ENCODE peak calls at places on chromosomes 6 and 20, in nine cellular contexts. One of them, this sample, is unnamed.
A peak's percentile ranks its signal among the peaks of the same experiment; 100 is the strongest.

GRCh38 chr6:20092071-20092566 is 120.2 kb downstream of the MBOAT1 start:
- DNase-seq in heart left ventricle: no peak
- DNase-seq in cardiac muscle cell: peak; percentile 64
- DNase-seq in CD4-positive, alpha-beta T cell: no peak
- DNase-seq in progenitor cell of endocrine pancreas: no peak
- DNase-seq in fibroblast of lung: peak; percentile 42
- DNase-seq in WTC11: no peak
- DNase-seq in left ventricle myocardium inferior: no peak
- DNase-seq in foreskin fibroblast: peak; percentile 15
- DNase-seq in this sample: no peak

GRCh38 chr20:17651761-17652388 is 30.2 kb downstream of the RRBP1 start:
- DNase-seq in heart left ventricle: no peak
- DNase-seq in cardiac muscle cell: no peak
- DNase-seq in CD4-positive, alpha-beta T cell: no peak
- DNase-seq in progenitor cell of endocrine pancreas: no peak
- DNase-seq in fibroblast of lung: no peak
- DNase-seq in WTC11: no peak
- DNase-seq in left ventricle myocardium inferior: no peak
- DNase-seq in foreskin fibroblast: no peak
- DNase-seq in this sample: peak; percentile 16

GRCh38 chr6:165774903-165775608 is 112.0 kb upstream of the PDE10A start:
- DNase-seq in heart left ventricle: no peak
- DNase-seq in cardiac muscle cell: peak; percentile 58
- DNase-seq in CD4-positive, alpha-beta T cell: no peak
- DNase-seq in progenitor cell of endocrine pancreas: no peak
- DNase-seq in fibroblast of lung: peak; percentile 31
- DNase-seq in WTC11: no peak
- DNase-seq in left ventricle myocardium inferior: peak; percentile 40
- DNase-seq in foreskin fibroblast: no peak
- DNase-seq in this sample: peak; percentile 43

GRCh38 chr20:56001106-56001785 is 4.1 kb downstream of the CBLN4 start:
- DNase-seq in heart left ventricle: no peak
- DNase-seq in cardiac muscle cell: no peak
- DNase-seq in CD4-positive, alpha-beta T cell: no peak
- DNase-seq in progenitor cell of endocrine pancreas: no peak
- DNase-seq in fibroblast of lung: no peak
- DNase-seq in WTC11: no peak
- DNase-seq in left ventricle myocardium inferior: no peak
- DNase-seq in foreskin fibroblast: no peak
- DNase-seq in this sample: no peak

GRCh38 chr6:144134737-144135136 is 15.6 kb upstream of the STX11 start:
- DNase-seq in heart left ventricle: no peak
- DNase-seq in cardiac muscle cell: no peak
- DNase-seq in CD4-positive, alpha-beta T cell: no peak
- DNase-seq in progenitor cell of endocrine pancreas: no peak
- DNase-seq in fibroblast of lung: no peak
- DNase-seq in WTC11: no peak
- DNase-seq in left ventricle myocardium inferior: no peak
- DNase-seq in foreskin fibroblast: no peak
- DNase-seq in this sample: no peak

GRCh38 chr20:60327971-60328660 is 369.9 kb downstream of the CDH26 start:
- DNase-seq in heart left ventricle: no peak
- DNase-seq in cardiac muscle cell: no peak
- DNase-seq in CD4-positive, alpha-beta T cell: no peak
- DNase-seq in progenitor cell of endocrine pancreas: no peak
- DNase-seq in fibroblast of lung: no peak
- DNase-seq in WTC11: no peak
- DNase-seq in left ventricle myocardium inferior: no peak
- DNase-seq in foreskin fibroblast: no peak
- DNase-seq in this sample: no peak

GRCh38 chr20:46713957-46714834 is 4.7 kb downstream of the SLC2A10 start:
- DNase-seq in heart left ventricle: no peak
- DNase-seq in cardiac muscle cell: no peak
- DNase-seq in CD4-positive, alpha-beta T cell: no peak
- DNase-seq in progenitor cell of endocrine pancreas: no peak
- DNase-seq in fibroblast of lung: no peak
- DNase-seq in WTC11: no peak
- DNase-seq in left ventricle myocardium inferior: no peak
- DNase-seq in foreskin fibroblast: no peak
- DNase-seq in this sample: no peak

GRCh38 chr6:95574811-95575210 is 2.5 kb upstream of the MANEA start:
- DNase-seq in heart left ventricle: no peak
- DNase-seq in cardiac muscle cell: peak; percentile 75
- DNase-seq in CD4-positive, alpha-beta T cell: no peak
- DNase-seq in progenitor cell of endocrine pancreas: no peak
- DNase-seq in fibroblast of lung: peak; percentile 17
- DNase-seq in WTC11: no peak
- DNase-seq in left ventricle myocardium inferior: no peak
- DNase-seq in foreskin fibroblast: peak; percentile 38
- DNase-seq in this sample: no peak

GRCh38 chr6:154071236-154071635 is 32.2 kb downstream of the OPRM1 start:
- DNase-seq in heart left ventricle: no peak
- DNase-seq in cardiac muscle cell: no peak
- DNase-seq in CD4-positive, alpha-beta T cell: no peak
- DNase-seq in progenitor cell of endocrine pancreas: no peak
- DNase-seq in fibroblast of lung: no peak
- DNase-seq in WTC11: no peak
- DNase-seq in left ventricle myocardium inferior: no peak
- DNase-seq in foreskin fibroblast: no peak
- DNase-seq in this sample: no peak

GRCh38 chr6:156953125-156953477 is 175.9 kb downstream of the ARID1B start:
- DNase-seq in heart left ventricle: no peak
- DNase-seq in cardiac muscle cell: peak; percentile 45
- DNase-seq in CD4-positive, alpha-beta T cell: no peak
- DNase-seq in progenitor cell of endocrine pancreas: no peak
- DNase-seq in fibroblast of lung: no peak
- DNase-seq in WTC11: no peak
- DNase-seq in left ventricle myocardium inferior: no peak
- DNase-seq in foreskin fibroblast: no peak
- DNase-seq in this sample: no peak

GRCh38 chr6:72219536-72219935 is 333.2 kb downstream of the RIMS1 start:
- DNase-seq in heart left ventricle: no peak
- DNase-seq in cardiac muscle cell: no peak
- DNase-seq in CD4-positive, alpha-beta T cell: no peak
- DNase-seq in progenitor cell of endocrine pancreas: no peak
- DNase-seq in fibroblast of lung: peak; percentile 3
- DNase-seq in WTC11: no peak
- DNase-seq in left ventricle myocardium inferior: no peak
- DNase-seq in foreskin fibroblast: no peak
- DNase-seq in this sample: no peak

GRCh38 chr6:77463308-77463880 is at the start of gene HTR1B:
- DNase-seq in heart left ventricle: no peak
- DNase-seq in cardiac muscle cell: peak; percentile 37
- DNase-seq in CD4-positive, alpha-beta T cell: no peak
- DNase-seq in progenitor cell of endocrine pancreas: peak; percentile 15
- DNase-seq in fibroblast of lung: peak; percentile 42
- DNase-seq in WTC11: peak; percentile 42
- DNase-seq in left ventricle myocardium inferior: no peak
- DNase-seq in foreskin fibroblast: peak; percentile 51
- DNase-seq in this sample: no peak

GRCh38 chr6:164928366-164929154 is 380.8 kb downstream of the C6orf118 start:
- DNase-seq in heart left ventricle: no peak
- DNase-seq in cardiac muscle cell: no peak
- DNase-seq in CD4-positive, alpha-beta T cell: no peak
- DNase-seq in progenitor cell of endocrine pancreas: no peak
- DNase-seq in fibroblast of lung: peak; percentile 3
- DNase-seq in WTC11: no peak
- DNase-seq in left ventricle myocardium inferior: no peak
- DNase-seq in foreskin fibroblast: no peak
- DNase-seq in this sample: no peak

GRCh38 chr6:37433657-37434271 is 743 bp downstream of the CMTR1 start:
- DNase-seq in heart left ventricle: peak; percentile 64
- DNase-seq in cardiac muscle cell: peak; percentile 21
- DNase-seq in CD4-positive, alpha-beta T cell: peak; percentile 9
- DNase-seq in progenitor cell of endocrine pancreas: no peak
- DNase-seq in fibroblast of lung: peak; percentile 24
- DNase-seq in WTC11: no peak
- DNase-seq in left ventricle myocardium inferior: peak; percentile 16
- DNase-seq in foreskin fibroblast: no peak
- DNase-seq in this sample: peak; percentile 72

GRCh38 chr6:168700880-168701279 is 259.9 kb downstream of the SMOC2 start:
- DNase-seq in heart left ventricle: no peak
- DNase-seq in cardiac muscle cell: no peak
- DNase-seq in CD4-positive, alpha-beta T cell: no peak
- DNase-seq in progenitor cell of endocrine pancreas: no peak
- DNase-seq in fibroblast of lung: no peak
- DNase-seq in WTC11: no peak
- DNase-seq in left ventricle myocardium inferior: no peak
- DNase-seq in foreskin fibroblast: no peak
- DNase-seq in this sample: no peak

GRCh38 chr6:63299667-63300066 is 20.1 kb downstream of the LGSN start:
- DNase-seq in heart left ventricle: no peak
- DNase-seq in cardiac muscle cell: no peak
- DNase-seq in CD4-positive, alpha-beta T cell: no peak
- DNase-seq in progenitor cell of endocrine pancreas: no peak
- DNase-seq in fibroblast of lung: no peak
- DNase-seq in WTC11: no peak
- DNase-seq in left ventricle myocardium inferior: no peak
- DNase-seq in foreskin fibroblast: no peak
- DNase-seq in this sample: no peak

GRCh38 chr6:63290507-63291049 is 29.2 kb downstream of the LGSN start:
- DNase-seq in heart left ventricle: no peak
- DNase-seq in cardiac muscle cell: no peak
- DNase-seq in CD4-positive, alpha-beta T cell: no peak
- DNase-seq in progenitor cell of endocrine pancreas: no peak
- DNase-seq in fibroblast of lung: no peak
- DNase-seq in WTC11: no peak
- DNase-seq in left ventricle myocardium inferior: no peak
- DNase-seq in foreskin fibroblast: no peak
- DNase-seq in this sample: no peak

GRCh38 chr6:63295553-63295952 is 24.2 kb downstream of the LGSN start:
- DNase-seq in heart left ventricle: no peak
- DNase-seq in cardiac muscle cell: no peak
- DNase-seq in CD4-positive, alpha-beta T cell: no peak
- DNase-seq in progenitor cell of endocrine pancreas: no peak
- DNase-seq in fibroblast of lung: no peak
- DNase-seq in WTC11: no peak
- DNase-seq in left ventricle myocardium inferior: no peak
- DNase-seq in foreskin fibroblast: no peak
- DNase-seq in this sample: no peak
- TF ChIP-seq CTCF in heart left ventricle: no peak
- TF ChIP-seq CTCF in cardiac muscle cell: no peak
- TF ChIP-seq CTCF in CD4-positive, alpha-beta T cell: no peak
- TF ChIP-seq CTCF in progenitor cell of endocrine pancreas: peak; percentile 29
- TF ChIP-seq CTCF in fibroblast of lung: no peak
- TF ChIP-seq CTCF in WTC11: no peak
- TF ChIP-seq CTCF in left ventricle myocardium inferior: no peak
- TF ChIP-seq CTCF in foreskin fibroblast: no peak
- TF ChIP-seq CTCF in this sample: no peak

GRCh38 chr6:133191323-133191722 is 49.8 kb upstream of the EYA4 start:
- DNase-seq in heart left ventricle: no peak
- DNase-seq in cardiac muscle cell: no peak
- DNase-seq in CD4-positive, alpha-beta T cell: no peak
- DNase-seq in progenitor cell of endocrine pancreas: no peak
- DNase-seq in fibroblast of lung: no peak
- DNase-seq in WTC11: no peak
- DNase-seq in left ventricle myocardium inferior: no peak
- DNase-seq in foreskin fibroblast: no peak
- DNase-seq in this sample: no peak
- TF ChIP-seq CTCF in heart left ventricle: no peak
- TF ChIP-seq CTCF in cardiac muscle cell: no peak
- TF ChIP-seq CTCF in CD4-positive, alpha-beta T cell: no peak
- TF ChIP-seq CTCF in progenitor cell of endocrine pancreas: no peak
- TF ChIP-seq CTCF in fibroblast of lung: no peak
- TF ChIP-seq CTCF in WTC11: no peak
- TF ChIP-seq CTCF in left ventricle myocardium inferior: no peak
- TF ChIP-seq CTCF in foreskin fibroblast: no peak
- TF ChIP-seq CTCF in this sample: no peak

GRCh38 chr6:151690303-151690702 is 117.2 kb upstream of the ESR1 start:
- DNase-seq in heart left ventricle: no peak
- DNase-seq in cardiac muscle cell: peak; percentile 27
- DNase-seq in CD4-positive, alpha-beta T cell: no peak
- DNase-seq in progenitor cell of endocrine pancreas: no peak
- DNase-seq in fibroblast of lung: no peak
- DNase-seq in WTC11: no peak
- DNase-seq in left ventricle myocardium inferior: no peak
- DNase-seq in foreskin fibroblast: no peak
- DNase-seq in this sample: peak; percentile 9
- TF ChIP-seq CTCF in heart left ventricle: peak; percentile 9
- TF ChIP-seq CTCF in cardiac muscle cell: no peak
- TF ChIP-seq CTCF in CD4-positive, alpha-beta T cell: peak; percentile 49
- TF ChIP-seq CTCF in progenitor cell of endocrine pancreas: no peak
- TF ChIP-seq CTCF in fibroblast of lung: no peak
- TF ChIP-seq CTCF in WTC11: no peak
- TF ChIP-seq CTCF in left ventricle myocardium inferior: no peak
- TF ChIP-seq CTCF in foreskin fibroblast: no peak
- TF ChIP-seq CTCF in this sample: no peak

GRCh38 chr20:50194831-50195523 is 4.3 kb downstream of the CEBPB start:
- DNase-seq in heart left ventricle: peak; percentile 49
- DNase-seq in cardiac muscle cell: peak; percentile 54
- DNase-seq in CD4-positive, alpha-beta T cell: no peak
- DNase-seq in progenitor cell of endocrine pancreas: no peak
- DNase-seq in fibroblast of lung: no peak
- DNase-seq in WTC11: no peak
- DNase-seq in left ventricle myocardium inferior: no peak
- DNase-seq in foreskin fibroblast: no peak
- DNase-seq in this sample: no peak

GRCh38 chr20:50193851-50194830 is 3.5 kb downstream of the CEBPB start:
- DNase-seq in heart left ventricle: peak; percentile 65
- DNase-seq in cardiac muscle cell: peak; percentile 48
- DNase-seq in CD4-positive, alpha-beta T cell: no peak
- DNase-seq in progenitor cell of endocrine pancreas: no peak
- DNase-seq in fibroblast of lung: peak; percentile 12
- DNase-seq in WTC11: no peak
- DNase-seq in left ventricle myocardium inferior: no peak
- DNase-seq in foreskin fibroblast: no peak
- DNase-seq in this sample: no peak

GRCh38 chr20:50192364-50193168 is 1.9 kb downstream of the CEBPB start:
- DNase-seq in heart left ventricle: peak; percentile 87
- DNase-seq in cardiac muscle cell: peak; percentile 92
- DNase-seq in CD4-positive, alpha-beta T cell: peak; percentile 73
- DNase-seq in progenitor cell of endocrine pancreas: peak; percentile 64
- DNase-seq in fibroblast of lung: peak; percentile 90
- DNase-seq in WTC11: peak; percentile 73
- DNase-seq in left ventricle myocardium inferior: peak; percentile 85
- DNase-seq in foreskin fibroblast: peak; percentile 59
- DNase-seq in this sample: peak; percentile 94

GRCh38 chr20:50191566-50192363 is 1.1 kb downstream of the CEBPB start:
- DNase-seq in heart left ventricle: peak; percentile 80
- DNase-seq in cardiac muscle cell: peak; percentile 59
- DNase-seq in CD4-positive, alpha-beta T cell: peak; percentile 59
- DNase-seq in progenitor cell of endocrine pancreas: peak; percentile 68
- DNase-seq in fibroblast of lung: peak; percentile 60
- DNase-seq in WTC11: peak; percentile 63
- DNase-seq in left ventricle myocardium inferior: peak; percentile 44
- DNase-seq in foreskin fibroblast: no peak
- DNase-seq in this sample: peak; percentile 63

DNA sequence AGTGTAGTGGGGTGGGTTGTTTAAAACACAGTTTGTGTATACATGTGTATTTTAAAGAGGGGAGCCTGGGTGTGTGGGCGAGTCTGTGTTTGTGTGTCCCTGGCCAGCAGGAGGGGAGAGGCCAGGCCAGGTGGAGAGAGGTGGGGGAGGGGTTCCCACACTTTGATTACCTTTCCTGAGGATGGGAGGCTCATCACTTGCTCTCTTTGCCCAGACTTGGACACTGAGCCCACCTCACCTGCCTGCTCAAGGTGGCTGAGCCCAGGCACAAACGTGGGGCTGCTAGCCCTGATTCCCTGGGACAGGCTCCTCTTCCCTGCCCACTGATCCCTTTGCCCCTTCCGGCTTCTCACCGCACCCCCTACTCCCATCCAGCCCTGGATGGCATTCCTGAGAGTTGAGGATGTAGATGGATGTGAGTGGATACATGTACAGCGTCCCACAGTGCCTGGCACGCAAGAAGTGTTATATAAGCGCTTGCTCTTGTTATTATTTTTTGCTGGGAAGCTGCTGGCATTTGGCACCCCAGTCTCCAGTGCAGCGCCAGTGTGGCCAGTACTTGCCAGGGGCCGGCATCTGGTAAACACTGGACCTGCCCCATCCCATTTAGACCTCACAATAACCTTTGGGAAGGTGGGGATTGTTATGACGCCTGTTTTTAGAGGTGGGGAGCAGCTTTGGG is 2.7 kb downstream of the CEBPB start:
- DNase-seq in heart left ventricle: peak; percentile 56
- DNase-seq in cardiac muscle cell: peak; percentile 42
- DNase-seq in CD4-positive, alpha-beta T cell: no peak
- DNase-seq in progenitor cell of endocrine pancreas: no peak
- DNase-seq in fibroblast of lung: peak; percentile 60
- DNase-seq in WTC11: no peak
- DNase-seq in left ventricle myocardium inferior: no peak
- DNase-seq in foreskin fibroblast: no peak
- DNase-seq in this sample: peak; percentile 39
- TF ChIP-seq CTCF in heart left ventricle: no peak
- TF ChIP-seq CTCF in cardiac muscle cell: no peak
- TF ChIP-seq CTCF in CD4-positive, alpha-beta T cell: no peak
- TF ChIP-seq CTCF in progenitor cell of endocrine pancreas: no peak
- TF ChIP-seq CTCF in fibroblast of lung: no peak
- TF ChIP-seq CTCF in WTC11: no peak
- TF ChIP-seq CTCF in left ventricle myocardium inferior: no peak
- TF ChIP-seq CTCF in foreskin fibroblast: no peak
- TF ChIP-seq CTCF in this sample: no peak